ENCODE peak calls at places on chromosomes 13 and 19, in ten cellular contexts. R is suprapubic skin, C is HCT116, V is uterus, H is transverse colon, M is right lobe of liver, X is esophagus squamous epithelium, A is IMR-90, Z is lower leg skin, N is body of pancreas. P is an unnamed sample.

GRCh38 chr19:8001995-8002849 is 3.2 kb downstream of the ELAVL1 start:
- DNase-seq in R (peak), C (peak), V (peak), H (peak), M (peak), X (peak), A (peak), Z (peak), N (peak), P (no peak)

GRCh38 chr19:19475845-19476828 is 39.2 kb downstream of the TSSK6 start:
- DNase-seq in R (no peak), C (no peak), V (no peak), H (no peak), M (no peak), X (no peak), A (no peak), Z (no peak), N (peak), P (no peak)

GRCh38 chr19:45990113-45990728 is 5.0 kb upstream of the CCDC61 start:
- DNase-seq in R (no peak), C (no peak), V (no peak), H (no peak), M (no peak), X (no peak), A (no peak), Z (no peak), N (no peak), P (no peak)

GRCh38 chr13:20988033-20988908 is 73.1 kb downstream of the LATS2 start:
- DNase-seq in R (no peak), C (no peak), V (no peak), H (no peak), M (no peak), X (no peak), A (no peak), Z (no peak), N (no peak), P (peak)

GRCh38 chr19:35395762-35396199 is 24.9 kb downstream of the GPR42 start:
- DNase-seq in R (peak), C (no peak), V (no peak), H (peak), M (no peak), X (no peak), A (no peak), Z (no peak), N (peak), P (no peak)

GRCh38 chr19:19062454-19063182 is 1.2 kb upstream of the SLC25A42 start:
- DNase-seq in R (no peak), C (no peak), V (no peak), H (no peak), M (no peak), X (no peak), A (peak), Z (no peak), N (no peak), P (no peak)

GRCh38 chr19:6233051-6233826 is 46.5 kb downstream of the MLLT1 start:
- DNase-seq in R (no peak), C (no peak), V (peak), H (no peak), M (peak), X (no peak), A (peak), Z (no peak), N (peak), P (no peak)

GRCh38 chr19:37932985-37933953 is 26.3 kb downstream of the SIPA1L3 start:
- DNase-seq in R (no peak), C (no peak), V (no peak), H (peak), M (peak), X (no peak), A (peak), Z (no peak), N (no peak), P (no peak)

GRCh38 chr19:39413903-39414608 is 1.6 kb downstream of the PLEKHG2 start:
- DNase-seq in R (peak), C (no peak), V (peak), H (peak), M (no peak), X (no peak), A (peak), Z (peak), N (no peak), P (no peak)

GRCh38 chr13:100490692-100491091 is 97.9 kb downstream of the GGACT start:
- DNase-seq in R (no peak), C (peak), V (no peak), H (no peak), M (no peak), X (no peak), A (no peak), Z (no peak), N (no peak), P (no peak)

GRCh38 chr13:29704648-29705047 is 109.2 kb upstream of the SLC7A1 start:
- DNase-seq in R (no peak), C (no peak), V (no peak), H (no peak), M (no peak), X (no peak), A (no peak), Z (no peak), N (no peak), P (peak)

GRCh38 chr13:38922170-38922569 is 68.5 kb downstream of the STOML3 start:
- DNase-seq in R (no peak), C (no peak), V (no peak), H (no peak), M (no peak), X (no peak), A (no peak), Z (no peak), N (no peak), P (no peak)

GRCh38 chr19:50300814-50301606 is 28.2 kb downstream of the KCNC3 start:
- DNase-seq in R (no peak), C (peak), V (no peak), H (no peak), M (no peak), X (no peak), A (peak), Z (no peak), N (no peak), P (no peak)

GRCh38 chr19:57317503-57317902 is 2.8 kb upstream of the ZNF543 start:
- DNase-seq in R (no peak), C (no peak), V (no peak), H (no peak), M (no peak), X (no peak), A (no peak), Z (no peak), N (no peak), P (no peak)

GRCh38 chr19:36838784-36839324 is 667 bp upstream of the ZNF790 start:
- DNase-seq in R (no peak), C (no peak), V (no peak), H (no peak), M (no peak), X (no peak), A (peak), Z (no peak), N (no peak), P (peak)

GRCh38 chr13:84097148-84097547 is 214.9 kb upstream of the SLITRK1 start:
- DNase-seq in R (no peak), C (no peak), V (no peak), H (no peak), M (no peak), X (no peak), A (no peak), Z (no peak), N (no peak), P (no peak)

GRCh38 chr13:110616103-110617101 is 1.1 kb downstream of the NAXD start:
- DNase-seq in R (no peak), C (peak), V (no peak), H (peak), M (peak), X (no peak), A (peak), Z (peak), N (peak), P (no peak)

GRCh38 chr13:43141685-43142084 is 118.3 kb downstream of the DNAJC15 start:
- DNase-seq in R (no peak), C (no peak), V (no peak), H (no peak), M (no peak), X (no peak), A (no peak), Z (no peak), N (no peak), P (no peak)

GRCh38 chr13:60591348-60591747 is 194.3 kb downstream of the TDRD3 start:
- DNase-seq in R (no peak), C (no peak), V (no peak), H (no peak), M (no peak), X (no peak), A (peak), Z (no peak), N (no peak), P (no peak)

GRCh38 chr19:41821003-41821735 is 23.3 kb downstream of the LYPD4 start:
- DNase-seq in R (no peak), C (peak), V (no peak), H (peak), M (no peak), X (no peak), A (peak), Z (no peak), N (peak), P (no peak)

GRCh38 chr13:53417601-53418000 is 389.0 kb downstream of the OLFM4 start:
- DNase-seq in R (no peak), C (no peak), V (no peak), H (no peak), M (no peak), X (no peak), A (no peak), Z (no peak), N (no peak), P (no peak)

GRCh38 chr13:36323951-36324566 is 22.1 kb downstream of the SPART start:
- DNase-seq in R (no peak), C (no peak), V (no peak), H (no peak), M (no peak), X (no peak), A (peak), Z (no peak), N (no peak), P (no peak)

GRCh38 chr19:40607311-40607871 is 6.2 kb downstream of the LTBP4 start:
- DNase-seq in R (no peak), C (no peak), V (no peak), H (peak), M (no peak), X (no peak), A (no peak), Z (no peak), N (no peak), P (no peak)

GRCh38 chr19:42290523-42291436 is 11.2 kb upstream of the PRR19 start:
- DNase-seq in R (no peak), C (no peak), V (no peak), H (no peak), M (peak), X (no peak), A (no peak), Z (no peak), N (no peak), P (no peak)

GRCh38 chr19:54160182-54160811 is 776 bp upstream of the LENG1 start:
- DNase-seq in R (no peak), C (no peak), V (no peak), H (no peak), M (no peak), X (no peak), A (peak), Z (no peak), N (no peak), P (no peak)

GRCh38 chr19:6074709-6075403 is 35.4 kb downstream of the RFX2 start:
- DNase-seq in R (no peak), C (no peak), V (no peak), H (no peak), M (no peak), X (no peak), A (no peak), Z (no peak), N (no peak), P (no peak)

GRCh38 chr19:10006335-10006708 is 4.0 kb downstream of the COL5A3 start:
- DNase-seq in R (no peak), C (no peak), V (peak), H (peak), M (no peak), X (no peak), A (peak), Z (no peak), N (peak), P (no peak)

GRCh38 chr19:30227661-30228112 is 144.5 kb upstream of the ZNF536 start:
- DNase-seq in R (no peak), C (peak), V (no peak), H (peak), M (peak), X (no peak), A (peak), Z (peak), N (peak), P (no peak)

GRCh38 chr13:79477968-79478367 is 3.0 kb upstream of the NDFIP2 start:
- DNase-seq in R (no peak), C (no peak), V (no peak), H (no peak), M (no peak), X (no peak), A (no peak), Z (no peak), N (peak), P (no peak)

GRCh38 chr13:47556703-47557102 is 444.4 kb downstream of the SUCLA2 start:
- DNase-seq in R (no peak), C (no peak), V (no peak), H (no peak), M (no peak), X (no peak), A (no peak), Z (no peak), N (no peak), P (no peak)

GRCh38 chr19:33812388-33813330 is 16.0 kb downstream of the KCTD15 start:
- DNase-seq in R (no peak), C (no peak), V (no peak), H (no peak), M (no peak), X (no peak), A (no peak), Z (no peak), N (no peak), P (no peak)
- TF ChIP-seq CTCF in R (no peak), C (no peak), V (no peak), H (no peak), M (no peak), X (no peak), A (no peak), Z (no peak), N (no peak), P (no peak)

DNA sequence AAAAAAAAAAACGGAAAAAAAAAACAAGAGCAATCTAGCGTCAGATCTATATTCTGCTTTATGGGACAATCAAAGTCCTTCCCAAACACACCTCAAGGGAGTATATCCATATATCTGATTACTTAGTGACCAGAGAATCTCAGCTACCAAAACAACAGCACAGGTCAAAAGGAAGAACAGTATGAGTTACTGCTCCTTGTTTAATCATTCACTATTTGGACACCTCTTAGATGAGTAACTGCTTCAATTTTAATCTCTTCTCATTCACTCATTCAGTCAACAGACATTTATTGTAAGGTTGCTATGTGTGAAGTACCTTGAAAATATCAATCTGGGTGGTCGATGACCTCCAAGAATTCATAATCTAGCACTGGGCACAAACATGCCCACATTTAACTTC is 193.2 kb downstream of the IRS2 start:
- DNase-seq in R (no peak), C (no peak), V (no peak), H (no peak), M (no peak), X (no peak), A (no peak), Z (no peak), N (no peak), P (no peak)
- H3K4me3 ChIP-seq in R (no peak), C (no peak), V (no peak), H (no peak), M (no peak), X (no peak), A (no peak), Z (no peak), N (no peak), P (no peak)

DNA sequence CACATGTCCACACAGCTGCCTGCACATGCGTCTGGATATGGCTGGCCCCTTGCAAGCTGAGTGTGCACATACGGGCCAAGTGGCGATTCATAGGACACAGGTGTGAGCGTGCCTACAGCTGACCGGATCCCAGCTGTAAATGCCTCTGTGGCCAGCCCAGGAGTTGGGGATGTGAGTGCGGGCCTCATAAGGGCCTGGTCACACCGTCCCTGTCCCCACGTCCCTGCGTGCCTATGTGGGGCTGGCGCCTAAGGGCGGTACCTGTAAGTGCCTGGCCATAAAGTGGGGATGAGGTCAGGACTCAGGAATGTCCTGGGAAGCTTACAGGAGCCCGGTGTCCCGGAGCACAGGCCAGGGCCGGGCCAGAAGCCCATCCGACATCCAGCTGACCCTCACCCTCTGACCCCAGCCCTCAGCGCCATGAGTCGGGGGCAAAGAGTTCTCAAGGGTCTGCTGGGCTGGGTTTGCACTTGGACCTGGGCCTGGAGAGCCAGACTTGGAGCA is 1.3 kb upstream of the ARHGAP45 start:
- DNase-seq in R (no peak), C (peak), V (no peak), H (peak), M (no peak), X (no peak), A (no peak), Z (no peak), N (no peak), P (no peak)
- TF ChIP-seq POLR2A in R (no peak), C (no peak), V (no peak), H (peak), M (no peak), X (no peak), A (no peak), Z (no peak), N (no peak), P (no peak)

DNA sequence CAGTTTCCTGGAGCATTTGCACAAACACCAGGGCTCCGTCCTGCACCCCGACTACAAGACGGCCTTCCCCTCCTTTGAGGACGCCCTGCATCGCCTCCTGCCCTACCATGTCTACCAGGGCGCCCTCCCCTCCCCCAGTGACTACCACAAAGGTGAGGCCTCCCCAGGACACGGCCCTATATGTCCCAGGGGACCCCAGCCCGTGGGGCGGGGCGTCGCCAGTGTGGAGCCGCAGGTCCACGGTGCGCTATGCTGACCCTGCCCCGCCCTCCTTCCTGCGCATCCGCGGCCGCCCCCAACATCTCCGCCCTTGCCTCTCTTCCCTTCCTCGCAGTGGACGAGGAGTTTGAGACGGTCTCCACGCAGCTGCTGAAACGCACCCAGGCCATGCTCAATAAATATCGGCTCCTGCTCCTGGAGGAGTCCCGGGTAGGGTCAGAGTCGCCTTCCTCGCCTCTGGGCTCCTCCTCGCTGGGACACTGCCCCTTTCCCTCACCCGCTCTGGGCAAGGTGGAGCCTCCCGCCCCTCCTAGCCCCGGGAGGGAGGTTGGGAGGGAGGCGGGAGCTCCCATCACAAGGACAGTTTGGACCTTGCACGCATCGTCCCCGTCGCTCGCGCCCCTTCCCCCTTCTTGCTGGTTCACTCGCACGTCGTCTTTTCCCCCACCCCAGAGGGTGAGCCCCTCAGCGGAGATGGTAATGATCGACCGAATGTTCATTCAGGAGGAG is 14.4 kb upstream of the EHD2 start:
- DNase-seq in R (no peak), C (no peak), V (no peak), H (no peak), M (no peak), X (no peak), A (no peak), Z (no peak), N (no peak), P (no peak)
- TF ChIP-seq CTCF in R (no peak), C (no peak), V (no peak), H (no peak), M (no peak), X (no peak), A (no peak), Z (no peak), N (no peak), P (no peak)

DNA sequence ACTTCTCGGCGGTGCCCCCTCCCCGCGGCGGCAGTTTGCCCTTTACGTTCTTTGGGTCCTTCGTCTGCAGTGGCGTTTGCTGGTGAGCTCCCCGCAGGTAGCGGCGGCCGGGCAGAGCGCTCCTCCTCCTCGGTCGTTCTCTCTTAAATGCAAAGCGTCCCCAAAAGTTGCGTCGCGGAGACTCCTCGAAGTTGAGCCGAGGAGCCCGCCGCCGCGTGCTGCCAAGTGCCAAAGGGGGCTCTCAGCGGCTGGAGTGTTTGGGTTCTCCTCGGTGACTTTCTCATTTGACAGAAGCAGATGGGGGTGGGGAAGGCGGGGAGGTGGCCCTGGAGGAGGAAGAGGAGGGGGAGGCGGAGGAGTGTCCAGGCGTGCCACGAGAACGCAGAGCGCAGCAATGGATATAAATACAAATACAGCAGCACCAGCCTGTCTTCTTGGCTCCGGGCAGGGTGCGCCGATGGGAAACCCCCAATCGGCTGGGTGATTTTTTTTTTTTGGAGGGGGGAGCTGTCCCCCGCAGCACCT is at the start of gene SOX21:
- DNase-seq in R (no peak), C (no peak), V (no peak), H (no peak), M (no peak), X (no peak), A (no peak), Z (peak), N (no peak), P (no peak)
- H3K4me3 ChIP-seq in R (peak), C (no peak), V (no peak), H (no peak), M (no peak), X (peak), A (no peak), Z (peak), N (no peak), P (peak)

DNA sequence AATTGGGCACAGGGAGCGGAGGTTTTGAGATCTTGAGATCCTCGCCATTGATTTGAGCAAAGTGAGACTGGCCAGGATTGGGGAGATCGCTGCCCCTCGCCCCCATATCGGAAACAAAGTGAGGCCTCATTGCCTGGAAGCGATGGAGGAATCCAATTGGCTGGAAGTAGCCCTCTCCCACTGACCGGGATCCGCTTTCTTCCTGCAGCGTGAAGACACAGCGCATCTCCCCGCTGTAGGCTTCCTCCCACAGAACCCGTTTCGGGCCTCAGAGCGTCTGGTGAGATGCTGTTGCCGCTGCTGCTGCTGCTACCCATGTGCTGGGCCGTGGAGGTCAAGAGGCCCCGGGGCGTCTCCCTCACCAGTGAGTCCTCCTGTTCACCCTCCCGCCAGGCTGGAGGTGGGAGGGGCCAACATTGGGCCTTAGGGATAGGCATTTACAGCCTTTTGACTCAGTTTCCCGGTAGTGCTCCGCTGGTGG is 438 bp downstream of the PRKCSH start:
- DNase-seq in R (no peak), C (no peak), V (no peak), H (peak), M (peak), X (peak), A (peak), Z (no peak), N (no peak), P (no peak)
- TF ChIP-seq POLR2A in R (no peak), C (no peak), V (no peak), H (peak), M (peak), X (no peak), A (no peak), Z (no peak), N (peak), P (no peak)